ENCODE peak calls at places on chromosomes 5 and 9, in seven cellular contexts. O, K, L, Y, P, G and U are unnamed samples.
A peak's percentile ranks its signal among the peaks of the same experiment; 100 is the strongest.

GRCh38 chr5:165161204-165161603 is 1655.8 kb downstream of the MAT2B start:
- DNase-seq in O (no peak), K (no peak), L (peak; percentile 45), Y (peak; percentile 50), P (peak; percentile 70), G (no peak), U (no peak)

GRCh38 chr9:129071526-129072131 is 9.3 kb upstream of the DOLPP1 start:
- DNase-seq in O (no peak), K (no peak), L (peak; percentile 92), Y (peak; percentile 83), P (peak; percentile 78), G (no peak), U (no peak)

GRCh38 chr9:136049451-136050265 is 45.4 kb downstream of the NACC2 start:
- DNase-seq in O (no peak), K (no peak), L (no peak), Y (no peak), P (no peak), G (no peak), U (no peak)

GRCh38 chr9:38339496-38339895 is 53.0 kb upstream of the ALDH1B1 start:
- DNase-seq in O (no peak), K (peak; percentile 60), L (no peak), Y (no peak), P (no peak), G (no peak), U (no peak)

GRCh38 chr9:136137321-136138054 is 18.8 kb upstream of the TMEM250 start:
- DNase-seq in O (no peak), K (no peak), L (no peak), Y (no peak), P (no peak), G (no peak), U (no peak)

GRCh38 chr9:121210536-121210935 is 8.9 kb upstream of the RAB14 start:
- DNase-seq in O (no peak), K (no peak), L (no peak), Y (no peak), P (no peak), G (no peak), U (no peak)

GRCh38 chr9:113594484-113595299 is 131.2 kb downstream of the RGS3 start:
- DNase-seq in O (no peak), K (no peak), L (no peak), Y (no peak), P (no peak), G (no peak), U (peak; percentile 26)

GRCh38 chr9:98874721-98875255 is 67.3 kb downstream of the GALNT12 start:
- DNase-seq in O (no peak), K (no peak), L (no peak), Y (no peak), P (no peak), G (no peak), U (no peak)

GRCh38 chr5:51398875-51399635 is 15.8 kb downstream of the ISL1 start:
- DNase-seq in O (peak; percentile 1), K (no peak), L (peak; percentile 52), Y (peak; percentile 71), P (no peak), G (peak; percentile 49), U (peak; percentile 52)

GRCh38 chr9:84397822-84398221 is 57.3 kb upstream of the SLC28A3 start:
- DNase-seq in O (no peak), K (peak; percentile 62), L (no peak), Y (peak; percentile 40), P (no peak), G (no peak), U (peak; percentile 56)
- H3K4ac ChIP-seq in O (no peak overlapping the region), K (no peak overlapping the region), L (no peak overlapping the region), Y (no peak overlapping the region), P (no peak overlapping the region), G (no peak overlapping the region), U (no peak overlapping the region)

GRCh38 chr9:116596646-116597045 is 90.5 kb upstream of the TRIM32 start:
- DNase-seq in O (no peak), K (no peak), L (no peak), Y (peak; percentile 13), P (no peak), G (no peak), U (no peak)

GRCh38 chr9:116594552-116594951 is 92.6 kb upstream of the TRIM32 start:
- DNase-seq in O (peak; percentile 21), K (peak; percentile 94), L (no peak), Y (no peak), P (no peak), G (no peak), U (peak; percentile 64)

GRCh38 chr9:116605060-116605459 is 82.0 kb upstream of the TRIM32 start:
- DNase-seq in O (no peak), K (no peak), L (no peak), Y (no peak), P (no peak), G (no peak), U (no peak)

GRCh38 chr9:116599342-116599884 is 87.7 kb upstream of the TRIM32 start:
- DNase-seq in O (peak; percentile 76), K (no peak), L (no peak), Y (no peak), P (no peak), G (no peak), U (no peak)
- H2BK5ac ChIP-seq in O (no peak overlapping the region), K (no peak overlapping the region), L (no peak overlapping the region), Y (no peak overlapping the region), P (no peak overlapping the region), G (no peak overlapping the region), U (no peak overlapping the region)

GRCh38 chr5:81849769-81850367 is 99.0 kb upstream of the SSBP2 start:
- DNase-seq in O (no peak), K (no peak), L (no peak), Y (peak; percentile 21), P (no peak), G (no peak), U (no peak)

GRCh38 chr5:81852277-81853004 is 101.5 kb upstream of the SSBP2 start:
- DNase-seq in O (peak; percentile 16), K (peak; percentile 34), L (peak; percentile 78), Y (peak; percentile 93), P (peak; percentile 72), G (peak; percentile 29), U (peak; percentile 66)

GRCh38 chr5:81850494-81850893 is 99.6 kb upstream of the SSBP2 start:
- DNase-seq in O (peak; percentile 88), K (peak; percentile 43), L (no peak), Y (peak; percentile 78), P (no peak), G (no peak), U (no peak)

GRCh38 chr5:81851481-81852178 is 100.7 kb upstream of the SSBP2 start:
- DNase-seq in O (peak; percentile 98), K (peak; percentile 94), L (peak; percentile 96), Y (peak; percentile 98), P (peak; percentile 97), G (peak; percentile 95), U (peak; percentile 95)

GRCh38 chr5:81850932-81851331 is 100.0 kb upstream of the SSBP2 start:
- DNase-seq in O (peak; percentile 24), K (no peak), L (no peak), Y (no peak), P (no peak), G (no peak), U (peak; percentile 33)
- H3K4me2 ChIP-seq in O (peak overlapping the region; percentile 57), K (peak overlapping the region; percentile 74), L (peak overlapping the region; percentile 96), Y (no peak overlapping the region), P (peak overlapping the region; percentile 87), G (no peak overlapping the region), U (peak overlapping the region; percentile 77)

DNA sequence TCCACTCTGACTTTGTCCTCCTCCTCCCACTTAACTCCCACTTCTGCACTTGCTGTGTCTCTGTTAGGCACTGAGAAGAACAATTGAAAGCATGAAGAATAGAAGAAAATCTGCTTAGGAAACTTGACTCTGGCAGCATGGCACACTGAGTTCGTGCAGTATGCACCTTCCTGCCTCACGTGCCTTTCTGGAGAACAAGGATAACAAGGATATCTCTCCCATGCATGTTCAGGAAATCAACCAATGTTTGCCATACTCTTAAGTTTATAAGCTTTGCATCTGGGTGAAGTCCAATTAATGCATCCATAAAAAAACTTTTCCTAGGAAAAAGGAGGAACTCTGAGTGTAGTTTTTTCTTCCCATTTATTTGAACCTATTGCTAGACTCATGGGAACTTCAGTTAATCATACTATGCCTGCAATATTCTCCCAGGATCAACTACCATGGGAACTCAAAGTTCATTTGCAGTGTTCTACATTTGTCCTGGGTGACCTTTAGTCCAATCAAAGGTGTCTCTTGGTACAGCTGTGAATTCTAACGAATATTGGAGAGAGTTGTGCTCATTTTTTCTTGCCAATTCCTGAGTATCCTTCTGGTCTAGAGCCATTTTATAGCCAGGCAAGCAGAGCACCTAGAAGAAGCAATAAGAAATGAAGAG is 227.0 kb downstream of the ENC1 start:
- DNase-seq in O (no peak), K (no peak), L (no peak), Y (no peak), P (no peak), G (no peak), U (no peak)
- H3K4ac ChIP-seq in O (peak overlapping the region; percentile 41), K (no peak overlapping the region), L (no peak overlapping the region), Y (peak overlapping the region; percentile 70), P (no peak overlapping the region), G (no peak overlapping the region), U (no peak overlapping the region)

GRCh38 chr5:104513621-104514020 is 951.0 kb upstream of the NUDT12 start:
- DNase-seq in O (no peak), K (no peak), L (no peak), Y (no peak), P (no peak), G (no peak), U (no peak)
- H2BK5ac ChIP-seq in O (no peak overlapping the region), K (peak overlapping the region; percentile 34), L (no peak overlapping the region), Y (no peak overlapping the region), P (no peak overlapping the region), G (no peak overlapping the region), U (no peak overlapping the region)

DNA sequence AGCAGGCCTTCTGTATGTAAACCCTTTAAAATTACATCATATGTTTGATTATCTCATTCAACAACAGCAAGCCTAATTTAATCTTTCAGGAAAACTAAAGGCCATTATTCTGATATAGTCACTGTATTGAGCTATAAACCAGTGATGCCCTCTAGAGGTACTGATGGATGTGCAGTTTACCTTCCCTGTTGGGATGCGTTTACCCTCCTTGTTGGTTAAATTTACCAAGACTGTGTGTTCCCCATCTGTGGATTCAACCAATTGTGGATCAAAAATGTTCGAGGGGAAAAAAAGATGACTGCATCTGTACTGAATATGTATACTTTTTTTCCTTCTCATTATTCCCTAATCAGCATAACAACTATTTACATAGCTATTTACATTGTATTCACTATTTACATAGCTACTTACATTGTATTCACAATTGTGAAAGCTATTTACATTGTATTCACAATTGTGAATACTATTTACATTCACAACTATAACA is 3.7 kb upstream of the BAAT start:
- DNase-seq in O (no peak), K (no peak), L (no peak), Y (peak; percentile 42), P (no peak), G (no peak), U (no peak)
- H3K4me2 ChIP-seq in O (no peak overlapping the region), K (no peak overlapping the region), L (no peak overlapping the region), Y (no peak overlapping the region), P (no peak overlapping the region), G (no peak overlapping the region), U (no peak overlapping the region)